ENCODE peak calls at places on chromosomes 7 and 10, in seven cellular contexts. R, Q, Z, F, H, T and U are unnamed samples.

GRCh38 chr10:13316635-13317311 is 16.9 kb upstream of the PHYH start:
- DNase-seq in F (no peak), Q (no peak), H (no peak), R (no peak), Z (no peak), T (no peak), U (no peak)

GRCh38 chr10:68598978-68599753 is 39.0 kb downstream of the TET1 start:
- DNase-seq in R (no peak), F (no peak), Z (peak; percentile 33), H (peak; percentile 57), Q (no peak), T (peak; percentile 65), U (peak; percentile 38)

GRCh38 chr7:51067757-51068156 is 248.9 kb downstream of the COBL start:
- DNase-seq in H (no peak), F (peak; percentile 72), R (no peak), Q (peak; percentile 66), T (no peak), Z (peak; percentile 52), U (peak; percentile 41)

GRCh38 chr10:126730856-126731612 is 60.5 kb upstream of the C10orf90 start:
- DNase-seq in R (no peak), H (no peak), F (no peak), Z (no peak), T (no peak), Q (no peak), U (no peak)

GRCh38 chr7:106177738-106178592 is 65.9 kb upstream of the SYPL1 start:
- DNase-seq in H (no peak), Q (no peak), R (no peak), F (no peak), Z (no peak), T (peak; percentile 56), U (peak; percentile 36)

GRCh38 chr7:55048221-55048859 is 29.5 kb downstream of the EGFR start:
- DNase-seq in R (no peak), F (no peak), T (no peak), H (no peak), Z (no peak), Q (peak; percentile 47), U (no peak)

GRCh38 chr7:117019786-117020604 is 66.7 kb downstream of the ST7 start:
- DNase-seq in H (no peak), T (peak; percentile 54), R (peak; percentile 60), Q (peak; percentile 70), F (no peak), Z (peak; percentile 96), U (peak; percentile 57)

GRCh38 chr10:88194041-88194887 is 330.8 kb downstream of the PTEN start:
- DNase-seq in T (peak; percentile 58), F (no peak), R (no peak), Q (no peak), Z (peak; percentile 12), H (no peak), U (no peak)

GRCh38 chr7:70372768-70373241 is 759.1 kb upstream of the GALNT17 start:
- DNase-seq in Z (no peak), Q (no peak), H (no peak), T (no peak), F (no peak), R (no peak), U (no peak)

GRCh38 chr10:114087655-114088054 is 44.0 kb downstream of the ADRB1 start:
- DNase-seq in R (no peak), H (no peak), F (peak; percentile 47), Q (no peak), T (no peak), Z (no peak), U (no peak)

GRCh38 chr7:26955516-26955915 is 91.1 kb upstream of the SKAP2 start:
- DNase-seq in Q (no peak), H (no peak), F (no peak), R (no peak), Z (no peak), T (no peak), U (no peak)

GRCh38 chr10:126621836-126622235 is 48.7 kb downstream of the C10orf90 start:
- DNase-seq in H (no peak), R (no peak), F (no peak), T (no peak), Z (no peak), Q (no peak), U (no peak)

GRCh38 chr10:123943307-123943706 is 51.7 kb upstream of the CPXM2 start:
- DNase-seq in R (no peak), Q (no peak), H (no peak), Z (no peak), F (peak; percentile 46), T (no peak), U (no peak)

GRCh38 chr10:5810235-5810634 is 3.0 kb downstream of the GDI2 start:
- DNase-seq in Z (no peak), H (no peak), R (no peak), Q (no peak), F (peak; percentile 62), T (no peak), U (no peak)
- H3K4me3 ChIP-seq in Z (peak overlapping the region; percentile 77), H (no peak overlapping the region), R (peak overlapping the region; percentile 98), Q (no peak overlapping the region), F (peak overlapping the region; percentile 86), T (peak overlapping the region; percentile 95), U (peak overlapping the region; percentile 96)

DNA sequence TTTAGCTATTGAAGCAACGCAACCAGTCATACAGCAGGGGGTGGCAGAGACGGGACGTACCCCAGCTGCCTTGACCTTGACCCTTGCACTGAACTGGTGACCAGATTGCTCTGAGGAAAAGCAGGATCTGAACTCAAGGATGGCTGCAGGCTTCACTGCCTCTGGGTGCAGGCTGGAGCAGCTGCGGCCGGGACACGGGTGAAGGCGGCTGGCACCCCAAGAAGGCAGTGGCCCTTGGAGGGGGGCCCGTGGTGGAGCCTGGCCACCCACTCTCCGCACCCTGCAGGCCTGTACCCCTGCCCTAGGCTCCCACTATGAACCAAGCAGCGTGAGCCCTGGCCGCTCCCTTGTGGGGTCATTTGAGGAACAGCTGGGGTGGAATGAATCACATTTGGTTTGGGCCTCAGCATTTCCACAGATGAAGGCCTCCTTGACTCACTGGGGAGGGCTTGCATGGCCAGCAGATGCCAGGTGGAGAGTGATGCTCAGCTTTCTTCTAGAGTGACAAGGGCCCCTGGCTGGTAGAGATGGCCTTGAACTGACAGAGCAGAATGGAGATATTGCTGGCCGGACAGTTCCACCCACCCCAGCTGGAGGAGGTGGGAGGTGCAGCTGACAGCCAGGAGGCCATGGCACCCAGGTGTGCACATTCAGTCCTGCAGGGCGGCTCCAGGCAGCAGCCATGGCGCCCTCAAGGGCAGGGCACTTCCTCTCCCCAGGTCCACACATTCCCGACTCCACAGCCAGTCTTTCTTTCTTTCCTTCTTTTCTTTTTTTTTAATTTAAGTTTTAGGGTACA is 218.8 kb downstream of the WDR37 start:
- DNase-seq in H (no peak), F (no peak), R (no peak), Q (no peak), T (no peak), Z (no peak), U (no peak)
- H3K4me3 ChIP-seq in H (no peak overlapping the region), F (no peak overlapping the region), R (no peak overlapping the region), Q (no peak overlapping the region), T (no peak overlapping the region), Z (no peak overlapping the region), U (no peak overlapping the region)

GRCh38 chr7:29637374-29637773 is 73.7 kb downstream of the PRR15 start:
- DNase-seq in H (no peak), R (no peak), F (no peak), Z (no peak), Q (no peak), T (no peak), U (no peak)

GRCh38 chr7:29639887-29640600 is 76.4 kb downstream of the PRR15 start:
- DNase-seq in Q (no peak), Z (no peak), R (no peak), H (no peak), T (no peak), F (no peak), U (no peak)

GRCh38 chr7:29641651-29642050 is 78.0 kb downstream of the PRR15 start:
- DNase-seq in H (no peak), Q (no peak), Z (peak; percentile 13), R (no peak), T (no peak), F (no peak), U (no peak)

GRCh38 chr7:29642494-29643155 is 79.0 kb downstream of the PRR15 start:
- DNase-seq in T (no peak), H (no peak), F (no peak), R (no peak), Z (peak; percentile 36), Q (no peak), U (no peak)

GRCh38 chr7:29639386-29639785 is 75.8 kb downstream of the PRR15 start:
- DNase-seq in Z (no peak), H (no peak), R (no peak), T (no peak), F (no peak), Q (no peak), U (no peak)
- H3K4me3 ChIP-seq in Z (no peak overlapping the region), H (no peak overlapping the region), R (no peak overlapping the region), T (no peak overlapping the region), F (no peak overlapping the region), Q (no peak overlapping the region), U (no peak overlapping the region)

GRCh38 chr10:102648269-102648888 is 4.1 kb downstream of the TRIM8 start:
- DNase-seq in R (no peak), T (peak; percentile 42), H (no peak), F (peak; percentile 48), Q (no peak), Z (no peak), U (no peak)

GRCh38 chr10:102645741-102646609 is 1.7 kb downstream of the TRIM8 start:
- DNase-seq in R (no peak), T (peak; percentile 96), Q (peak; percentile 70), Z (peak; percentile 94), H (peak; percentile 93), F (peak; percentile 91), U (peak; percentile 89)

GRCh38 chr10:102646610-102647432 is 2.5 kb downstream of the TRIM8 start:
- DNase-seq in T (peak; percentile 75), H (peak; percentile 81), R (peak; percentile 54), Z (no peak), Q (no peak), F (peak; percentile 90), U (no peak)

GRCh38 chr10:102648889-102649752 is 4.8 kb downstream of the TRIM8 start:
- DNase-seq in F (peak; percentile 91), R (peak; percentile 51), Q (no peak), T (peak; percentile 62), H (no peak), Z (no peak), U (peak; percentile 47)

DNA sequence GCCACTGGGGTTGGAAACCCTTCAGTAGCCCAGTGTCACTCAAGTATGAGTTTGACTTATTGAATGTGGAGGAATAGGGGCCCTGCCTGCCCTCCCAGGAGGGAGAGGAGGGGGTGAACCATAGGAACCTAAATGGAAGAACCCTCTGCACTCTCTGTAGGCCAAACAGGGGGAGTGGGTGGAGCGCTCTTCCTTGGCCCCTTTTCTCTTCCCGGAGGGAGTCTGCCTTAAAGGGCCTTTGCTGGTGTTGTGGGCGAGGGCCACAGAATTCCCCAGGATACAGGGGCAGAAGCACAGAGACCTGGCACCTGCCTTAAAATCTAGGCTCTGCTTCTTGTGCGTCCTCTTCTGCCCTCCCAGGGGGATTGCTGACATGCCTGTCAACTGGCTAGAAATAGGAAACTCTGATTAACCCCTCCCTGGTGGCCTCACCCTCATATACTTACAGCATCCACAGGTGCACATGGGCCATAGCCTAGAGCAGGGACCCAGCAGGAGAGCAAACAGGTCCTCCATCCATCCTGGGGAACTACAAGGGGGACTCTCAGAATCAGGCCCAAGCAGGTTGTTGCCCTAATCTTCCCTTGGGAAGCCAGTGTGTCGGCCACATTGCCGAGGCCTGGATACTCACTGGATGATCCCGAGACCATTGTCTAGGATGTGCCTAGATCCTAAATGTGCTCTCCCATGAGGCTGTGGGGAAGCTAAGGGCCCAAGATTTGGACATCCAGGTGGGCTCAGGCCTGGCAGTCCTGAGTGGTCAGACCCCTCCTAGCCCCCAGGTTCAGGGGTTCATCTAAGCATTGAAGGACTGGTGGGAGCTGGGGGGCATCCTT is 3.4 kb downstream of the TRIM8 start:
- DNase-seq in F (peak; percentile 94), Q (no peak), R (no peak), Z (no peak), T (peak; percentile 50), H (no peak), U (no peak)
- H3K4me3 ChIP-seq in F (peak overlapping the region; percentile 84), Q (no peak overlapping the region), R (peak overlapping the region; percentile 91), Z (peak overlapping the region; percentile 86), T (peak overlapping the region; percentile 94), H (no peak overlapping the region), U (peak overlapping the region; percentile 82)